ENCODE peak calls at places on chromosomes 12 and 14, in six cellular contexts. J, D, W, O, F and A are unnamed samples.

GRCh38 chr14:89171168-89171567 is 245.9 kb downstream of the FOXN3 start:
- DNase-seq in J (no peak), D (no peak), W (no peak), O (no peak), F (no peak), A (no peak)

GRCh38 chr14:35341454-35342159 is 49.4 kb downstream of the PSMA6 start:
- DNase-seq in J (peak), D (peak), W (peak), O (peak), F (no peak), A (peak)

GRCh38 chr12:53523131-53523530 is 15.8 kb upstream of the NPFF start:
- DNase-seq in J (no peak), D (no peak), W (no peak), O (no peak), F (no peak), A (no peak)

GRCh38 chr12:120887253-120888043 is 16.7 kb downstream of the SPPL3 start:
- DNase-seq in J (no peak), D (no peak), W (no peak), O (peak), F (peak), A (no peak)

GRCh38 chr12:96047621-96048211 is 12.3 kb upstream of the LTA4H start:
- DNase-seq in J (peak), D (peak), W (no peak), O (no peak), F (no peak), A (no peak)

GRCh38 chr14:101083564-101084435 is 180.3 kb upstream of the RTL1 start:
- DNase-seq in J (peak), D (no peak), W (no peak), O (no peak), F (no peak), A (peak)

GRCh38 chr14:35419429-35419841 is 14.9 kb upstream of the NFKBIA start:
- DNase-seq in J (no peak), D (peak), W (no peak), O (no peak), F (no peak), A (no peak)

GRCh38 chr14:99649643-99650042 is 4.7 kb downstream of the HHIPL1 start:
- DNase-seq in J (no peak), D (no peak), W (no peak), O (no peak), F (no peak), A (no peak)

GRCh38 chr12:113016796-113017195 is 38.5 kb downstream of the OAS2 start:
- DNase-seq in J (no peak), D (no peak), W (no peak), O (no peak), F (no peak), A (no peak)

GRCh38 chr14:69049675-69050074 is 70.6 kb upstream of the ACTN1 start:
- DNase-seq in J (no peak), D (no peak), W (peak), O (no peak), F (no peak), A (no peak)

GRCh38 chr12:6735448-6736191 is 11.8 kb downstream of the COPS7A start:
- DNase-seq in J (peak), D (peak), W (peak), O (peak), F (no peak), A (peak)

GRCh38 chr12:96502477-96502876 is 13.1 kb downstream of the CFAP54 start:
- DNase-seq in J (no peak), D (no peak), W (no peak), O (no peak), F (no peak), A (no peak)

GRCh38 chr14:69657961-69658360 is 46.6 kb downstream of the SUSD6 start:
- DNase-seq in J (peak), D (no peak), W (no peak), O (no peak), F (no peak), A (peak)

GRCh38 chr12:6745751-6746525 is 7.0 kb downstream of the MLF2 start:
- DNase-seq in J (peak), D (no peak), W (no peak), O (peak), F (no peak), A (no peak)

GRCh38 chr14:101400815-101401214 is 160.5 kb upstream of the DIO3 start:
- DNase-seq in J (no peak), D (no peak), W (no peak), O (no peak), F (no peak), A (no peak)

GRCh38 chr12:2544213-2544612 is 250.6 kb upstream of the FKBP4 start:
- DNase-seq in J (no peak), D (no peak), W (no peak), O (peak), F (no peak), A (no peak)

GRCh38 chr12:65952737-65953209 is 128.5 kb downstream of the HMGA2 start:
- DNase-seq in J (no peak), D (no peak), W (no peak), O (peak), F (no peak), A (no peak)

GRCh38 chr14:100623557-100623956 is 36.3 kb upstream of the BEGAIN start:
- DNase-seq in J (no peak), D (no peak), W (no peak), O (no peak), F (no peak), A (no peak)

GRCh38 chr12:124747426-124748161 is 116.1 kb downstream of the SCARB1 start:
- DNase-seq in J (peak), D (peak), W (no peak), O (no peak), F (no peak), A (no peak)

GRCh38 chr14:93648440-93649168 is 139.7 kb downstream of the PRIMA1 start:
- DNase-seq in J (peak), D (no peak), W (no peak), O (peak), F (peak), A (peak)

GRCh38 chr12:47414511-47414910 is 291.3 kb downstream of the RPAP3 start:
- DNase-seq in J (no peak), D (no peak), W (no peak), O (peak), F (no peak), A (peak)

GRCh38 chr12:77354766-77355362 is 289.5 kb upstream of the E2F7 start:
- DNase-seq in J (no peak), D (no peak), W (peak), O (no peak), F (no peak), A (no peak)

GRCh38 chr12:29314421-29314820 is 66.6 kb downstream of the ERGIC2 start:
- DNase-seq in J (no peak), D (no peak), W (no peak), O (no peak), F (no peak), A (no peak)

GRCh38 chr12:79897617-79898016 is 37.3 kb downstream of the PPP1R12A start:
- DNase-seq in J (peak), D (peak), W (peak), O (no peak), F (no peak), A (peak)

GRCh38 chr12:124130717-124131670 is 158.0 kb downstream of the ZNF664 start:
- DNase-seq in J (no peak), D (no peak), W (no peak), O (no peak), F (no peak), A (no peak)

GRCh38 chr12:49225551-49226166 is 36.8 kb upstream of the TUBA1A start:
- DNase-seq in J (no peak), D (peak), W (no peak), O (no peak), F (no peak), A (no peak)

GRCh38 chr14:59243174-59243573 is 54.7 kb downstream of the DAAM1 start:
- DNase-seq in J (no peak), D (no peak), W (no peak), O (no peak), F (no peak), A (no peak)

GRCh38 chr12:118982308-118982707 is 967 bp downstream of the SRRM4 start:
- DNase-seq in J (no peak), D (no peak), W (no peak), O (no peak), F (no peak), A (no peak)

GRCh38 chr12:31620311-31620710 is 29.4 kb upstream of the DENND5B start:
- DNase-seq in J (no peak), D (no peak), W (no peak), O (no peak), F (no peak), A (no peak)

GRCh38 chr12:27207626-27208413 is 36.3 kb upstream of the STK38L start:
- DNase-seq in J (no peak), D (no peak), W (no peak), O (peak), F (peak), A (no peak)